ENCODE peak calls at places on chromosomes 6 and 20, in four cellular contexts. G, R, B and D are unnamed samples.

GRCh38 chr6:168916576-168917207 is 337.0 kb downstream of the THBS2 start:
- DNase-seq in R (no peak), G (no peak), B (no peak), D (no peak)

GRCh38 chr6:109477184-109477583 is 5.8 kb downstream of the ZBTB24 start:
- DNase-seq in G (no peak), R (no peak), B (no peak), D (no peak)

GRCh38 chr20:40525356-40525755 is 163.7 kb downstream of the MAFB start:
- DNase-seq in B (no peak), R (no peak), G (peak; percentile 7), D (no peak)

GRCh38 chr6:22785036-22785435 is 215.7 kb downstream of the HDGFL1 start:
- DNase-seq in R (no peak), G (peak; percentile 11), B (no peak), D (no peak)

GRCh38 chr6:105882071-105882803 is 203.9 kb upstream of the PRDM1 start:
- DNase-seq in B (no peak), G (no peak), R (no peak), D (no peak)

GRCh38 chr20:37382539-37383120 is 36.7 kb downstream of the SRC start:
- DNase-seq in B (no peak), G (no peak), R (no peak), D (no peak)

GRCh38 chr6:106608080-106608668 is 21.1 kb downstream of the RTN4IP1 start:
- DNase-seq in R (peak; percentile 40), B (no peak), G (peak; percentile 61), D (peak; percentile 64)

GRCh38 chr6:65072500-65072899 is 634.5 kb downstream of the EYS start:
- DNase-seq in G (no peak), B (no peak), R (no peak), D (no peak)

GRCh38 chr6:113361014-113361645 is 496.0 kb upstream of the MARCKS start:
- DNase-seq in R (no peak), B (no peak), G (peak; percentile 48), D (peak; percentile 66)

GRCh38 chr20:12570371-12570770 is 438.4 kb upstream of the SPTLC3 start:
- DNase-seq in G (no peak), R (no peak), B (peak; percentile 27), D (no peak)

GRCh38 chr6:41430875-41431274 is 95.5 kb downstream of the NCR2 start:
- DNase-seq in R (no peak), G (no peak), B (no peak), D (peak; percentile 39)

GRCh38 chr6:113434641-113435040 is 422.5 kb upstream of the MARCKS start:
- DNase-seq in G (peak; percentile 38), R (no peak), B (no peak), D (no peak)

GRCh38 chr6:109118337-109118736 is 23.0 kb downstream of the CEP57L1 start:
- DNase-seq in G (no peak), B (no peak), R (no peak), D (no peak)

GRCh38 chr20:402496-402885 is 5.6 kb upstream of the RBCK1 start:
- DNase-seq in G (no peak), R (no peak), B (no peak), D (no peak)

GRCh38 chr6:159852877-159853276 is 37.9 kb upstream of the MAS1 start:
- DNase-seq in G (no peak), B (no peak), R (no peak), D (no peak)

GRCh38 chr6:105838156-105838555 is 248.0 kb upstream of the PRDM1 start:
- DNase-seq in R (no peak), B (no peak), G (no peak), D (no peak)

GRCh38 chr6:159788757-159789376 is 535 bp downstream of the TCP1 start:
- DNase-seq in B (no peak), R (no peak), G (peak; percentile 44), D (no peak)

GRCh38 chr20:4873396-4873795 is 127.9 kb downstream of the SLC23A2 start:
- DNase-seq in B (no peak), G (no peak), R (no peak), D (no peak)

GRCh38 chr6:148771212-148771601 is 24.4 kb downstream of the UST start:
- DNase-seq in G (no peak), R (no peak), B (no peak), D (no peak)

GRCh38 chr6:113246186-113246585 is 611.0 kb upstream of the MARCKS start:
- DNase-seq in B (no peak), G (no peak), R (no peak), D (no peak)

GRCh38 chr6:6907286-6907685 is 200.5 kb upstream of the RREB1 start:
- DNase-seq in G (no peak), R (no peak), B (no peak), D (no peak)

DNA sequence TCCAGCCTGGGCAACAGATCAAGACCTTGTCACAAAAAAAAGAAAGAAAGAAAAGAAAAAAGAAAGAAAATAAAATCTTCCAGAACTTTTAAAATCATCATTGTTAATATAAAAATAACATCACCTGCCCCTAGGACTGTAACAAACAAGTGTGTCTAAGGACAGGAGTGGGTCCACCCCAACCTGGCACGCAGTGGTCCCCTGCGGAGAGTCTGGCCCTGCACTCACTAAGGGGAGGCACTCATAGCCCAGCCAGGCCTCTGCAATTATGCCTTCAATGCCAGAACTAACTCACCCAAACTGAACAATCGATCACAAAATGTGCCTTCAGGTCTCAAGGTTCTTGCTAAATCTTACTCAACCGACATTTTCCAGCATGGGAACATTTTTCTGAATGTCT is 4.8 kb downstream of the GMEB2 start:
- DNase-seq in R (no peak), G (no peak), B (no peak), D (no peak)
- H3K79me2 ChIP-seq in R (peaks cover 44% of the 10 kb centered on the region), G (peaks cover 46% of the 10 kb centered on the region), B (no peaks in the 10 kb centered on the region), D (peaks cover 48% of the 10 kb centered on the region)

GRCh38 chr6:56794421-56794820 is 151.7 kb upstream of the DST start:
- DNase-seq in B (peak; percentile 58), G (no peak), R (peak; percentile 44), D (no peak)
- TF ChIP-seq POLR2A in B (no peak), G (no peak), R (no peak), D (no peak)

GRCh38 chr6:71419217-71419953 is 130.8 kb downstream of the OGFRL1 start:
- DNase-seq in R (no peak), B (no peak), G (peak; percentile 36), D (no peak)
- TF ChIP-seq EZH2 in R (no peak), B (no peak), G (no peak), D (no peak)

GRCh38 chr6:139159016-139159415 is 24.1 kb downstream of the HECA start:
- DNase-seq in B (no peak), G (no peak), R (no peak), D (no peak)
- H3K79me2 ChIP-seq in B (no peaks in the 10 kb centered on the region), G (peaks cover 11% of the 10 kb centered on the region), R (no peaks in the 10 kb centered on the region), D (no peaks in the 10 kb centered on the region)

GRCh38 chr6:31795616-31796298 is at the start of gene VARS1:
- DNase-seq in R (peak; percentile 62), G (peak; percentile 87), B (no peak), D (peak; percentile 82)
- TF ChIP-seq POLR2A in R (peak; percentile 76), G (no peak), B (peak; percentile 72), D (no peak)

GRCh38 chr20:38725458-38725958 is 1.2 kb downstream of the SLC32A1 start:
- DNase-seq in R (no peak), G (no peak), B (no peak), D (no peak)
- TF ChIP-seq EZH2 in R (peak; percentile 39), G (no peak), B (no peak), D (no peak)

DNA sequence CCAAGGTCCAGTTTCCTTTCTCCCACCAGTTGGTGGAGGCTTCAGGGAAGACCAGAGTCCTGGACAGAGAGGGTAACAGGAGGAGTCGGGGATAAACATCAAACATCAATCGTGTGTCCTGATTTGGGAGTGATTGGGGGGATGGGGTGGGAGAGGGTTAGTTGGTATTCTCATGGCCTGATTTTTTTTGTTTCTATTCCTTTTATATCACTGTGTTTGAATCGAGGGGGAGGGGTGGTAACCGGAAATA is 365 bp upstream of the HSD17B8 start:
- DNase-seq in B (no peak), R (no peak), G (no peak), D (no peak)
- H3K79me2 ChIP-seq in B (peaks cover 3% of the 10 kb centered on the region), R (peaks cover 36% of the 10 kb centered on the region), G (peaks cover 35% of the 10 kb centered on the region), D (peaks cover 54% of the 10 kb centered on the region)

GRCh38 chr6:37131104-37131959 is 38.6 kb upstream of the PIM1 start:
- DNase-seq in G (peak; percentile 52), R (no peak), B (no peak), D (no peak)
- TF ChIP-seq POLR2A in G (no peak), R (no peak), B (no peak), D (no peak)

GRCh38 chr6:151808331-151809241 is 1.1 kb downstream of the ESR1 start:
- DNase-seq in R (no peak), G (no peak), B (no peak), D (no peak)
- TF ChIP-seq EZH2 in R (no peak), G (peak; percentile 37), B (peak; percentile 67), D (no peak)